ENCODE peak calls at places on chromosomes 7 and 10, in five cellular contexts. One of them, this sample, is unnamed. For H3K9me3, the result is how much of the 10 kb centered on the place peaks cover.

GRCh38 chr10:26969145-26969926 is 108.6 kb upstream of the ABI1 start:
- DNase-seq in A549: no peak
- DNase-seq in breast epithelium: no peak
- DNase-seq in neuronal stem cell: no peak
- DNase-seq in kidney: no peak
- DNase-seq in this sample: no peak

GRCh38 chr10:119207713-119208552 is 562 bp downstream of the GRK5 start:
- DNase-seq in A549: peak
- DNase-seq in breast epithelium: peak
- DNase-seq in neuronal stem cell: peak
- DNase-seq in kidney: peak
- DNase-seq in this sample: peak

GRCh38 chr7:140059288-140060242 is 3.2 kb downstream of the PARP12 start:
- DNase-seq in A549: peak
- DNase-seq in breast epithelium: no peak
- DNase-seq in neuronal stem cell: no peak
- DNase-seq in kidney: no peak
- DNase-seq in this sample: no peak

GRCh38 chr7:27709137-27710075 is 30.6 kb upstream of the TAX1BP1 start:
- DNase-seq in A549: no peak
- DNase-seq in breast epithelium: no peak
- DNase-seq in neuronal stem cell: no peak
- DNase-seq in kidney: no peak
- DNase-seq in this sample: no peak

GRCh38 chr10:96267234-96267705 is 4.1 kb downstream of the BLNK start:
- DNase-seq in A549: no peak
- DNase-seq in breast epithelium: no peak
- DNase-seq in neuronal stem cell: no peak
- DNase-seq in kidney: no peak
- DNase-seq in this sample: no peak

GRCh38 chr10:28975891-28976471 is 298.7 kb downstream of the BAMBI start:
- DNase-seq in A549: no peak
- DNase-seq in breast epithelium: no peak
- DNase-seq in neuronal stem cell: peak
- DNase-seq in kidney: no peak
- DNase-seq in this sample: no peak

GRCh38 chr7:72336887-72337821 is 75.0 kb downstream of the CALN1 start:
- DNase-seq in A549: no peak
- DNase-seq in breast epithelium: no peak
- DNase-seq in neuronal stem cell: peak
- DNase-seq in kidney: no peak
- DNase-seq in this sample: no peak

GRCh38 chr7:55048221-55048859 is 29.5 kb downstream of the EGFR start:
- DNase-seq in A549: no peak
- DNase-seq in breast epithelium: peak
- DNase-seq in neuronal stem cell: no peak
- DNase-seq in kidney: no peak
- DNase-seq in this sample: no peak

GRCh38 chr10:3805227-3805790 is 20.3 kb upstream of the KLF6 start:
- DNase-seq in A549: no peak
- DNase-seq in breast epithelium: no peak
- DNase-seq in neuronal stem cell: no peak
- DNase-seq in kidney: no peak
- DNase-seq in this sample: no peak

GRCh38 chr7:7051221-7051877 is 131.0 kb upstream of the C1GALT1 start:
- DNase-seq in A549: no peak
- DNase-seq in breast epithelium: no peak
- DNase-seq in neuronal stem cell: no peak
- DNase-seq in kidney: no peak
- DNase-seq in this sample: no peak

GRCh38 chr7:17633099-17633498 is 307.2 kb downstream of the SNX13 start:
- DNase-seq in A549: peak
- DNase-seq in breast epithelium: no peak
- DNase-seq in neuronal stem cell: no peak
- DNase-seq in kidney: no peak
- DNase-seq in this sample: no peak

GRCh38 chr7:128037081-128037480 is 5.8 kb upstream of the LRRC4 start:
- DNase-seq in A549: no peak
- DNase-seq in breast epithelium: no peak
- DNase-seq in neuronal stem cell: no peak
- DNase-seq in kidney: no peak
- DNase-seq in this sample: no peak

GRCh38 chr10:133178357-133179127 is 18.5 kb downstream of the KNDC1 start:
- DNase-seq in A549: no peak
- DNase-seq in breast epithelium: no peak
- DNase-seq in neuronal stem cell: no peak
- DNase-seq in kidney: no peak
- DNase-seq in this sample: no peak

GRCh38 chr10:133180192-133180914 is 20.3 kb downstream of the KNDC1 start:
- DNase-seq in A549: no peak
- DNase-seq in breast epithelium: no peak
- DNase-seq in neuronal stem cell: no peak
- DNase-seq in kidney: no peak
- DNase-seq in this sample: no peak

GRCh38 chr10:133180915-133181639 is 21.1 kb downstream of the KNDC1 start:
- DNase-seq in A549: no peak
- DNase-seq in breast epithelium: no peak
- DNase-seq in neuronal stem cell: no peak
- DNase-seq in kidney: peak
- DNase-seq in this sample: no peak

GRCh38 chr10:133179128-133179520 is 19.1 kb downstream of the KNDC1 start:
- DNase-seq in A549: no peak
- DNase-seq in breast epithelium: no peak
- DNase-seq in neuronal stem cell: no peak
- DNase-seq in kidney: no peak
- DNase-seq in this sample: no peak

GRCh38 chr10:133179651-133180050 is 19.6 kb downstream of the KNDC1 start:
- DNase-seq in A549: no peak
- DNase-seq in breast epithelium: no peak
- DNase-seq in neuronal stem cell: no peak
- DNase-seq in kidney: peak
- DNase-seq in this sample: peak
- H3K9me3 ChIP-seq in A549: under half
- H3K9me3 ChIP-seq in breast epithelium: under half
- H3K9me3 ChIP-seq in neuronal stem cell: under half
- H3K9me3 ChIP-seq in kidney: under half
- H3K9me3 ChIP-seq in this sample: under half

GRCh38 chr7:157605638-157606037 is 268.8 kb downstream of the DNAJB6 start:
- DNase-seq in A549: no peak
- DNase-seq in breast epithelium: no peak
- DNase-seq in neuronal stem cell: no peak
- DNase-seq in kidney: no peak
- DNase-seq in this sample: no peak
- H3K9me3 ChIP-seq in A549: under half
- H3K9me3 ChIP-seq in breast epithelium: under half
- H3K9me3 ChIP-seq in neuronal stem cell: under half
- H3K9me3 ChIP-seq in kidney: under half
- H3K9me3 ChIP-seq in this sample: under half

DNA sequence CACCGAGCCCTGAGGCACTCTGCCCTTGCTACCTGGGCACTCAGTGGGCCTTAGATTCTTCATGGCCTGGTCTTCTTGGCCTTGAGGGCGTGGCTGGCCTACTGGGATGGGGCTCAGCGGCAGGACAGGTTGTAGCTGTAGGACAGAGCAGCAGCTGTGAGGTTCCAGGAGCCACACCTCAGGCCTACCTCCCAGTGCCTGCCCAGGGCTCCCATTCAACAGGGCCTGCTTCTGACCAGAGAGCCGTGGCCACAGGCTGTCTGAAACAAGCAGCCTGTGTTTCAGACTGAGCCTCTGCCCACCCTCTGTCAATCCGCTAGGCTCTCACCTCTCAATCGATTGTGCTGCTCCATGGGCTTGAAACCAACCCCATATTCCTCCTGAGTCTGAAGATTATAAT is 928.0 kb upstream of the ZNF722 start:
- DNase-seq in A549: no peak
- DNase-seq in breast epithelium: no peak
- DNase-seq in neuronal stem cell: no peak
- DNase-seq in kidney: no peak
- DNase-seq in this sample: no peak
- H3K9me3 ChIP-seq in A549: under half
- H3K9me3 ChIP-seq in breast epithelium: under half
- H3K9me3 ChIP-seq in neuronal stem cell: under half
- H3K9me3 ChIP-seq in kidney: under half
- H3K9me3 ChIP-seq in this sample: under half

GRCh38 chr10:121766426-121766825 is 161.4 kb downstream of the ATE1 start:
- DNase-seq in A549: no peak
- DNase-seq in breast epithelium: no peak
- DNase-seq in neuronal stem cell: no peak
- DNase-seq in kidney: no peak
- DNase-seq in this sample: no peak

DNA sequence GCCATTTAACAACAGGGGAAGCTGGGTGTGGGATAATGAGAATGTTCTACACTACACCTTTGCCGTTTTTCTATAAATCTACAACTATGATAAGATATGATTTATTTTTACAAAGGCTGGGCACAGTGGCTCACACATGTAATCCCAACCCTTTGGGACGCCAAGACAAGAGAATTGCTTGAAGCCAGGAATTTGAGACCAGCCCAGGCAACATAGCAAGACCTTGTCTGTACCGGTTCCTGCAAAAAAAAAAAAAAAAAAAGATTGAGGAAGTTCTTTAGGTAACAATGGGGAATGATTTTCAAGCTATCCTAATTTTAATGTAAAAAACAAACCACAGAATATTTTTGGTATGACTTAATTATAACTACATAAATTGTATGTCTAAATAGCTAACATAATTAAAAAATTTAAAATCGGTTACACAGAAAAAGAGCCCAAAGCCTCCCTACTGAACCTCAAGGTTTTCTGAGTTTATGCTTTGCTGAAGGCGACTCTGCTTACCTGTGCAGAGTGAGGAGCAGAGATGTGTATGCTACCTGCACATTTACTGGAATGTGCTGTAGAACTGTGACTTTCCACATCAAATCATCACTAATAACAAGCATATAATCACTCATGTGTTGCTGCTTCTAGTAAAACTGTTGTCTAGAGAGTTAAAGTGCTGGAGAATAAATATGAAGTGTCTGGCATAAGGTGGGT is 163.4 kb downstream of the ATE1 start:
- DNase-seq in A549: no peak
- DNase-seq in breast epithelium: no peak
- DNase-seq in neuronal stem cell: no peak
- DNase-seq in kidney: no peak
- DNase-seq in this sample: no peak
- H3K9me3 ChIP-seq in A549: under half
- H3K9me3 ChIP-seq in breast epithelium: under half
- H3K9me3 ChIP-seq in neuronal stem cell: under half
- H3K9me3 ChIP-seq in kidney: under half
- H3K9me3 ChIP-seq in this sample: under half

DNA sequence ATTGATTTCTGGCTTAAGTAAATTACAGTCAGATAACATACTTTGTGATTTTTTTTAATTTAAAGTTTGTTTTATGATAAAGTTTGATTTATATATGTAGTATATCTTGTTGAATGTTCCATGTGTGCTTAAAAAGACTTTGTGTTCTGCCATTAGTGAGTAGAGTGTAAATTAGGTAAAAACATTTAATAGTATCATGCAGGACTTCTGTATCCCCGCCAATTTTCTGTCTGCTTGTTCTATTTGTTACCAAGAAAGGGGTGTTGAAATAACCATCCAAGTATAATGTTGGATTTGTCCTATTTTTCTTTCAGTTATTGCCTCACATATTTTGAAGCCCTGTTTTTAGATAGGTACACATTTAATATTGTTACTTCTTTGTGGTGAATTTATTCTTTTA is 172.1 kb downstream of the CAMK1D start:
- DNase-seq in A549: no peak
- DNase-seq in breast epithelium: no peak
- DNase-seq in neuronal stem cell: no peak
- DNase-seq in kidney: no peak
- DNase-seq in this sample: no peak
- H3K9me3 ChIP-seq in A549: under half
- H3K9me3 ChIP-seq in breast epithelium: under half
- H3K9me3 ChIP-seq in neuronal stem cell: under half
- H3K9me3 ChIP-seq in kidney: under half
- H3K9me3 ChIP-seq in this sample: under half